ENCODE peak calls at places on chromosomes 16 and 17, in eight cellular contexts. B is right cardiac atrium, X is D341Med, Y is B cell, U is AG09319, P is HCT116, V is skeletal muscle cell, N is NCI-H446 treated with DMSO at 0.1 percent for 48 hours. S is an unnamed sample.

GRCh38 chr17:48505788-48506187 is 25.0 kb downstream of the HOXB1 start:
- DNase-seq in B (no peak), X (no peak), Y (no peak), U (no peak), P (peak), V (peak), N (no peak), S (peak)

GRCh38 chr17:35147313-35147982 is at the start of gene UNC45B:
- DNase-seq in B (peak), X (no peak), Y (no peak), U (no peak), P (no peak), V (no peak), N (no peak), S (no peak)

GRCh38 chr17:2282297-2282873 is 21.2 kb downstream of the SMG6 start:
- DNase-seq in B (no peak), X (peak), Y (peak), U (peak), P (peak), V (peak), N (peak), S (peak)

GRCh38 chr17:81666092-81666341 is 388 bp downstream of the OXLD1 start:
- DNase-seq in B (no peak), X (no peak), Y (no peak), U (no peak), P (no peak), V (no peak), N (no peak), S (no peak)

GRCh38 chr17:44350733-44351226 is 5.7 kb downstream of the GRN start:
- DNase-seq in B (peak), X (peak), Y (peak), U (no peak), P (no peak), V (no peak), N (no peak), S (no peak)

GRCh38 chr17:42133461-42134041 is 10.9 kb downstream of the HSPB9 start:
- DNase-seq in B (no peak), X (no peak), Y (peak), U (no peak), P (no peak), V (no peak), N (no peak), S (no peak)

GRCh38 chr16:8863594-8864424 is 5.0 kb downstream of the CARHSP1 start:
- DNase-seq in B (peak), X (no peak), Y (no peak), U (no peak), P (no peak), V (no peak), N (no peak), S (no peak)

GRCh38 chr17:59423137-59423703 is 91.8 kb downstream of the YPEL2 start:
- DNase-seq in B (peak), X (no peak), Y (no peak), U (no peak), P (peak), V (peak), N (no peak), S (peak)

GRCh38 chr16:84055801-84056634 is 13.4 kb upstream of the SLC38A8 start:
- DNase-seq in B (no peak), X (no peak), Y (no peak), U (no peak), P (no peak), V (no peak), N (no peak), S (no peak)

S was measured in GM04503.